ENCODE peak calls at places on chromosomes 12 and 14, in seven cellular contexts. E is iPS-NIHi11; R is head of caudate nucleus; P is tibial nerve; U is HT1080; X is activated CD4-positive, alpha-beta T cell treated with anti-CD3 and anti-CD28 coated beads, Interleukin-2, amount 10 ng/mL, durations not matched to agents 24 days and 14 days; D is foreskin fibroblast. O is an unnamed sample.

GRCh38 chr14:24404814-24405213 is 6.0 kb downstream of the NYNRIN start:
- DNase-seq in X (no peak), E (no peak), D (no peak), U (no peak), R (no peak), P (no peak), O (no peak)

GRCh38 chr14:51014086-51014485 is 69.8 kb upstream of the PYGL start:
- DNase-seq in D (peak), P (no peak), E (no peak), U (peak), X (no peak), R (no peak), O (peak)

GRCh38 chr14:41873379-41874034 is 266.8 kb downstream of the LRFN5 start:
- DNase-seq in P (no peak), U (no peak), X (no peak), E (peak), R (no peak), D (peak), O (no peak)

GRCh38 chr12:98002887-98003493 is 512.4 kb upstream of the TMPO start:
- DNase-seq in R (peak), U (peak), X (peak), D (no peak), E (peak), P (no peak), O (peak)

GRCh38 chr14:55964081-55964480 is 154.1 kb upstream of the PELI2 start:
- DNase-seq in D (no peak), E (no peak), P (no peak), X (no peak), U (no peak), R (no peak), O (no peak)

GRCh38 chr12:13209279-13210021 is 12.9 kb downstream of the EMP1 start:
- DNase-seq in P (no peak), R (no peak), U (no peak), D (no peak), E (no peak), X (no peak), O (no peak)

GRCh38 chr14:77158175-77158908 is 16.8 kb upstream of the ZDHHC22 start:
- DNase-seq in U (peak), X (no peak), E (peak), R (peak), P (no peak), D (peak), O (peak)

GRCh38 chr12:61667676-61668075 is 592.5 kb upstream of the USP15 start:
- DNase-seq in X (no peak), P (no peak), E (no peak), D (no peak), R (no peak), U (peak), O (no peak)

GRCh38 chr14:31024577-31025334 is 693 bp upstream of the AP4S1 start:
- DNase-seq in R (no peak), D (no peak), X (no peak), P (no peak), E (no peak), U (no peak), O (peak)

GRCh38 chr12:90449611-90450010 is 505.4 kb downstream of the CCER1 start:
- DNase-seq in R (no peak), E (no peak), P (no peak), U (no peak), X (no peak), D (no peak), O (no peak)

GRCh38 chr14:102986810-102987579 is 64.5 kb downstream of the AMN start:
- DNase-seq in X (no peak), U (peak), D (peak), E (no peak), R (no peak), P (no peak), O (peak)

GRCh38 chr12:83997425-83997824 is 915.2 kb downstream of the SLC6A15 start:
- DNase-seq in E (no peak), R (no peak), U (no peak), P (no peak), X (no peak), D (no peak), O (no peak)

O was measured in PC-3.